ENCODE peak calls at places on chromosomes 3 and 15, in seven cellular contexts. One of them, this sample, is unnamed.
A peak's percentile ranks its signal among the peaks of the same experiment; 100 is the strongest.

GRCh38 chr3:36362973-36363372 is 17.3 kb upstream of the STAC start:
- DNase-seq in GM12892: no peak
- DNase-seq in A549: peak; percentile 49
- DNase-seq in H54: peak; percentile 35
- DNase-seq in HCT116: peak; percentile 18
- DNase-seq in upper lobe of left lung: no peak
- DNase-seq in IMR-90: peak; percentile 0
- DNase-seq in this sample: no peak

GRCh38 chr3:102360211-102360610 is 74.6 kb upstream of the ZPLD1 start:
- DNase-seq in H54: no peak
- DNase-seq in IMR-90: no peak
- DNase-seq in A549: no peak
- DNase-seq in HCT116: no peak
- DNase-seq in GM12892: no peak
- DNase-seq in upper lobe of left lung: no peak
- DNase-seq in this sample: no peak

GRCh38 chr15:52050416-52050815 is 31.4 kb downstream of the MAPK6 start:
- DNase-seq in GM12892: no peak
- DNase-seq in H54: no peak
- DNase-seq in HCT116: no peak
- DNase-seq in upper lobe of left lung: no peak
- DNase-seq in IMR-90: peak; percentile 77
- DNase-seq in A549: peak; percentile 23
- DNase-seq in this sample: no peak

GRCh38 chr15:78620839-78621421 is at the start of gene CHRNA3:
- DNase-seq in upper lobe of left lung: peak; percentile 14
- DNase-seq in H54: no peak
- DNase-seq in IMR-90: no peak
- DNase-seq in GM12892: no peak
- DNase-seq in HCT116: no peak
- DNase-seq in A549: no peak
- DNase-seq in this sample: no peak

GRCh38 chr15:26888761-26889160 is 21.9 kb downstream of the GABRA5 start:
- DNase-seq in A549: no peak
- DNase-seq in IMR-90: no peak
- DNase-seq in upper lobe of left lung: no peak
- DNase-seq in GM12892: no peak
- DNase-seq in HCT116: no peak
- DNase-seq in H54: no peak
- DNase-seq in this sample: no peak

GRCh38 chr3:71916747-71917369 is 131.9 kb upstream of the PROK2 start:
- DNase-seq in H54: no peak
- DNase-seq in IMR-90: peak; percentile 5
- DNase-seq in GM12892: no peak
- DNase-seq in A549: no peak
- DNase-seq in upper lobe of left lung: no peak
- DNase-seq in HCT116: no peak
- DNase-seq in this sample: no peak

GRCh38 chr3:35721628-35722027 is 82.3 kb downstream of the ARPP21 start:
- DNase-seq in HCT116: no peak
- DNase-seq in IMR-90: no peak
- DNase-seq in H54: no peak
- DNase-seq in GM12892: no peak
- DNase-seq in upper lobe of left lung: no peak
- DNase-seq in A549: no peak
- DNase-seq in this sample: no peak

GRCh38 chr15:62431806-62432205 is 266.7 kb upstream of the C2CD4B start:
- DNase-seq in A549: no peak
- DNase-seq in H54: no peak
- DNase-seq in HCT116: no peak
- DNase-seq in GM12892: no peak
- DNase-seq in IMR-90: no peak
- DNase-seq in upper lobe of left lung: no peak
- DNase-seq in this sample: no peak

GRCh38 chr3:133049491-133049890 is 11.3 kb downstream of the TMEM108 start:
- DNase-seq in IMR-90: no peak
- DNase-seq in A549: no peak
- DNase-seq in upper lobe of left lung: no peak
- DNase-seq in GM12892: no peak
- DNase-seq in HCT116: no peak
- DNase-seq in H54: no peak
- DNase-seq in this sample: no peak

GRCh38 chr3:195095035-195095703 is 175.8 kb downstream of the XXYLT1 start:
- DNase-seq in A549: no peak
- DNase-seq in HCT116: no peak
- DNase-seq in H54: no peak
- DNase-seq in GM12892: no peak
- DNase-seq in upper lobe of left lung: no peak
- DNase-seq in IMR-90: no peak
- DNase-seq in this sample: no peak

DNA sequence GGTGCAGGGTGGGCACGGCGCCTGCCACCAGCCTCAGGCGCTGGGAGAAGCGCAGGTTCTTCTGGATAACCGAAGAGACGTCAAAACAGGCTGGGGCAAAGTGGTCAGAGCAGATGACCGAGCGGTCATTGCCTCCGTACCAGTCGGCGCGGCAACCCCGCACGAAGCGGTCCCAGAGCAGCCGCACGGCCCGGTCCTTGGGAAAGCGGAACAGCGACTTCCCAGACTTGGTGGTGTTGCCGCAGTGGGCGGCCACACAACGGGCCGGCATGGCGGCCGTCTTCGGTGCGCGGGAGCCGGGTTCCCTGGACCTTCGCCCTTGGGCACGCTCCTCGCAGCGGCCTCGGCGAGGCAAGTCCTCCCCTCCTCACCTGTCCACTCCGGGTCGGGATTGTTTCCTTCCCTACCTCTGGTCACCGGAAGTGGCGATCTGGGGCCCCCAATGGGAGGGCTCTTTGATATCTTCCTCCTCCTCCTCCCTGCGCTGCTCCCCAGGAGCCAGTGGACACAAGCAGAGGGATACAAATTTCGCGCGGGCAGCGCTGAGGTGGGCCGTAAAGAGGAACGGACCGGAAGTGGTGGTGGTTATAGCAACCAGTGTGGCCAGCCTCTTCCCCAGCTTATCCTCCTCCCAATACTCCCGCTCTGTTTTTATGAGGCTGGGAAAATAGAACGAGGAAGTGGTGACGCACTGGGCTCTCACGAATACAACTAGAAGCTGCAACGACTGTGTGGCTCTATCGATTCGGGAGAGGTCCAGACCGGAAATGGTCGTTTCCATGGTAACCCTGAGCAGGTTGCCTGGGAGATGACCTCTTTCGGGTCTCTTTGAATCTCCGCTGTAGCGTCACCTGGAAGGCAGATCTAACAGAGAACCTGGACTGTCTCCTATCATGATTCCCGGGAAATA is at the start of the genes LRRC49 and THAP10:
- DNase-seq in A549: peak; percentile 98
- DNase-seq in GM12892: peak; percentile 37
- DNase-seq in H54: peak; percentile 34
- DNase-seq in HCT116: peak; percentile 88
- DNase-seq in IMR-90: peak; percentile 98
- DNase-seq in upper lobe of left lung: peak; percentile 89
- DNase-seq in this sample: peak; percentile 88
- TF ChIP-seq POLR2A in A549: peak; percentile 58
- TF ChIP-seq POLR2A in GM12892: peak; percentile 39
- TF ChIP-seq POLR2A in H54: peak; percentile 55
- TF ChIP-seq POLR2A in HCT116: no peak
- TF ChIP-seq POLR2A in IMR-90: peak; percentile 52
- TF ChIP-seq POLR2A in upper lobe of left lung: no peak
- TF ChIP-seq POLR2A in this sample: peak; percentile 6

GRCh38 chr15:64634576-64635485 is 140.6 kb downstream of the RBPMS2 start:
- DNase-seq in IMR-90: no peak
- DNase-seq in upper lobe of left lung: no peak
- DNase-seq in A549: peak; percentile 59
- DNase-seq in HCT116: no peak
- DNase-seq in H54: no peak
- DNase-seq in GM12892: no peak
- DNase-seq in this sample: no peak

GRCh38 chr15:64636101-64636500 is 139.3 kb downstream of the RBPMS2 start:
- DNase-seq in H54: no peak
- DNase-seq in upper lobe of left lung: no peak
- DNase-seq in HCT116: no peak
- DNase-seq in IMR-90: no peak
- DNase-seq in A549: no peak
- DNase-seq in GM12892: no peak
- DNase-seq in this sample: peak; percentile 28

GRCh38 chr15:64635486-64635815 is 139.9 kb downstream of the RBPMS2 start:
- DNase-seq in A549: peak; percentile 63
- DNase-seq in H54: no peak
- DNase-seq in GM12892: no peak
- DNase-seq in HCT116: no peak
- DNase-seq in IMR-90: peak; percentile 86
- DNase-seq in upper lobe of left lung: peak; percentile 64
- DNase-seq in this sample: peak; percentile 83

GRCh38 chr15:64633332-64633731 is 142.1 kb downstream of the RBPMS2 start:
- DNase-seq in A549: no peak
- DNase-seq in HCT116: no peak
- DNase-seq in GM12892: no peak
- DNase-seq in IMR-90: no peak
- DNase-seq in H54: no peak
- DNase-seq in upper lobe of left lung: no peak
- DNase-seq in this sample: no peak

DNA sequence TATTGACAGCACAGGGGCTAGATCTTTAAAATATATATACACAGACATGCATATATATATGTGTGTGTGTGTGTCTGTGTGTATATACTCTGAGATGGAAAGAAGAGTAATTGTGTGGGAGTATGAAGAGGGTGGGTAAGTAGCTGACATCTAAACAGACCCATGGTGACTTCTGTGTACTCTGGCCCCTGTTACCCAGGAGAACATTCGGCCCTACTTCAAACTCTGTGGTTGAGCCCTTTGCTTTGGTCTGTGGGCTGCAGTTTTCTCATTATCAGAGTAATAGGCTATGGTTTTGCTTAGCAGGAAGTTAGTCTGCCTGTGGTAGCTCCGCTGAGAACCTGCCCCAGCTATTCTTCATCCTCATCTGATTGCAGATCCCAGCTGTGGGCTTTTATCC is 141.4 kb downstream of the RBPMS2 start:
- DNase-seq in HCT116: no peak
- DNase-seq in IMR-90: no peak
- DNase-seq in GM12892: peak; percentile 23
- DNase-seq in H54: no peak
- DNase-seq in upper lobe of left lung: no peak
- DNase-seq in A549: no peak
- DNase-seq in this sample: no peak
- TF ChIP-seq POLR2A in HCT116: no peak
- TF ChIP-seq POLR2A in IMR-90: no peak
- TF ChIP-seq POLR2A in GM12892: no peak
- TF ChIP-seq POLR2A in H54: no peak
- TF ChIP-seq POLR2A in upper lobe of left lung: no peak
- TF ChIP-seq POLR2A in A549: no peak
- TF ChIP-seq POLR2A in this sample: no peak

DNA sequence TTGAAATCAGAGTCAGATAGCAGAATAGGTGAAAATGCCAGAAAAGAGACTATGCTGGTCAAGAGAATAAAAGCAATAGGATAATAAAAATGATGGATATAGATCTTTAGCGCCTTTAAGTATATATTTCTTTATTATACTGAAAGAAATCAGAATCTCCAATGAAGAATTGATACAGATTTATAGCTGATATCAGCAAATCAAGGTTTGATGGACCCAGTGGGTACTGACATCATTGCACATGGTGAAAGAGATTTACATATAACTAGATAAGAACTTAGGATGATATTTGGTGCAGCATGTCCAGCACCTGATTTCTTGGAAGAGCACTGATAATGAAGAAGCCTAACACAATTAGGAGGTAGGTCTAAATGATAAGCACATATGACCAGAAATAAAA is 18.2 kb downstream of the CADM2 start:
- DNase-seq in upper lobe of left lung: no peak
- DNase-seq in HCT116: no peak
- DNase-seq in H54: no peak
- DNase-seq in GM12892: no peak
- DNase-seq in A549: no peak
- DNase-seq in IMR-90: no peak
- DNase-seq in this sample: no peak
- TF ChIP-seq POLR2A in upper lobe of left lung: no peak
- TF ChIP-seq POLR2A in HCT116: no peak
- TF ChIP-seq POLR2A in H54: no peak
- TF ChIP-seq POLR2A in GM12892: no peak
- TF ChIP-seq POLR2A in A549: no peak
- TF ChIP-seq POLR2A in IMR-90: no peak
- TF ChIP-seq POLR2A in this sample: no peak

GRCh38 chr3:50605901-50606326 is 5.7 kb downstream of the CISH start:
- DNase-seq in H54: no peak
- DNase-seq in GM12892: no peak
- DNase-seq in upper lobe of left lung: peak; percentile 85
- DNase-seq in A549: no peak
- DNase-seq in HCT116: no peak
- DNase-seq in IMR-90: no peak
- DNase-seq in this sample: no peak
- TF ChIP-seq POLR2A in H54: no peak
- TF ChIP-seq POLR2A in GM12892: no peak
- TF ChIP-seq POLR2A in upper lobe of left lung: no peak
- TF ChIP-seq POLR2A in A549: no peak
- TF ChIP-seq POLR2A in HCT116: no peak
- TF ChIP-seq POLR2A in IMR-90: no peak
- TF ChIP-seq POLR2A in this sample: peak; percentile 70

This sample was measured in erythroblast.